ENCODE peak calls at places on chromosomes 3 and 15, in six cellular contexts. One of them, this sample, is unnamed.

GRCh38 chr3:4986611-4987373 is 7.6 kb downstream of the BHLHE40 start:
- DNase-seq in naive thymus-derived CD4-positive, alpha-beta T cell: peak; percentile 49
- DNase-seq in gastrocnemius medialis: peak; percentile 99
- DNase-seq in tibial artery: peak; percentile 99
- DNase-seq in neural progenitor cell: peak; percentile 96
- DNase-seq in small intestine: peak; percentile 95
- DNase-seq in this sample: peak; percentile 86

GRCh38 chr3:142319912-142320311 is 94.5 kb upstream of the GK5 start:
- DNase-seq in neural progenitor cell: no peak
- DNase-seq in small intestine: no peak
- DNase-seq in naive thymus-derived CD4-positive, alpha-beta T cell: no peak
- DNase-seq in gastrocnemius medialis: no peak
- DNase-seq in tibial artery: no peak
- DNase-seq in this sample: no peak

GRCh38 chr15:70198441-70199123 is 100.9 kb upstream of the TLE3 start:
- DNase-seq in small intestine: no peak
- DNase-seq in neural progenitor cell: no peak
- DNase-seq in tibial artery: no peak
- DNase-seq in gastrocnemius medialis: no peak
- DNase-seq in naive thymus-derived CD4-positive, alpha-beta T cell: no peak
- DNase-seq in this sample: no peak

GRCh38 chr3:27632431-27633223 is 89.5 kb downstream of the EOMES start:
- DNase-seq in naive thymus-derived CD4-positive, alpha-beta T cell: peak; percentile 56
- DNase-seq in neural progenitor cell: peak; percentile 71
- DNase-seq in gastrocnemius medialis: no peak
- DNase-seq in tibial artery: peak; percentile 71
- DNase-seq in small intestine: no peak
- DNase-seq in this sample: peak; percentile 51

GRCh38 chr3:32684029-32684799 is 774 bp upstream of the CNOT10 start:
- DNase-seq in naive thymus-derived CD4-positive, alpha-beta T cell: no peak
- DNase-seq in small intestine: peak; percentile 43
- DNase-seq in neural progenitor cell: no peak
- DNase-seq in gastrocnemius medialis: no peak
- DNase-seq in tibial artery: no peak
- DNase-seq in this sample: no peak

GRCh38 chr3:111923095-111923771 is 55.6 kb upstream of the ABHD10 start:
- DNase-seq in small intestine: no peak
- DNase-seq in gastrocnemius medialis: no peak
- DNase-seq in neural progenitor cell: no peak
- DNase-seq in naive thymus-derived CD4-positive, alpha-beta T cell: no peak
- DNase-seq in tibial artery: no peak
- DNase-seq in this sample: no peak

GRCh38 chr3:117010316-117010715 is 300.7 kb downstream of the TUSC7 start:
- DNase-seq in neural progenitor cell: no peak
- DNase-seq in small intestine: no peak
- DNase-seq in naive thymus-derived CD4-positive, alpha-beta T cell: no peak
- DNase-seq in gastrocnemius medialis: no peak
- DNase-seq in tibial artery: no peak
- DNase-seq in this sample: no peak

GRCh38 chr15:94844533-94845390 is 613.4 kb downstream of the MCTP2 start:
- DNase-seq in neural progenitor cell: peak; percentile 76
- DNase-seq in small intestine: peak; percentile 94
- DNase-seq in naive thymus-derived CD4-positive, alpha-beta T cell: no peak
- DNase-seq in tibial artery: peak; percentile 71
- DNase-seq in gastrocnemius medialis: peak; percentile 23
- DNase-seq in this sample: no peak

GRCh38 chr3:170991664-170992063 is 34.9 kb downstream of the SLC2A2 start:
- DNase-seq in gastrocnemius medialis: no peak
- DNase-seq in tibial artery: no peak
- DNase-seq in neural progenitor cell: no peak
- DNase-seq in naive thymus-derived CD4-positive, alpha-beta T cell: no peak
- DNase-seq in small intestine: no peak
- DNase-seq in this sample: no peak

GRCh38 chr15:98342911-98343310 is 305.4 kb upstream of the IGF1R start:
- DNase-seq in gastrocnemius medialis: no peak
- DNase-seq in tibial artery: no peak
- DNase-seq in naive thymus-derived CD4-positive, alpha-beta T cell: no peak
- DNase-seq in neural progenitor cell: no peak
- DNase-seq in small intestine: no peak
- DNase-seq in this sample: no peak

GRCh38 chr3:188407158-188407880 is 253.4 kb downstream of the LPP start:
- DNase-seq in neural progenitor cell: no peak
- DNase-seq in naive thymus-derived CD4-positive, alpha-beta T cell: no peak
- DNase-seq in gastrocnemius medialis: no peak
- DNase-seq in tibial artery: no peak
- DNase-seq in small intestine: no peak
- DNase-seq in this sample: no peak

GRCh38 chr15:95448531-95449210 is 881.8 kb upstream of the NR2F2 start:
- DNase-seq in gastrocnemius medialis: no peak
- DNase-seq in tibial artery: no peak
- DNase-seq in naive thymus-derived CD4-positive, alpha-beta T cell: no peak
- DNase-seq in neural progenitor cell: no peak
- DNase-seq in small intestine: no peak
- DNase-seq in this sample: no peak

DNA sequence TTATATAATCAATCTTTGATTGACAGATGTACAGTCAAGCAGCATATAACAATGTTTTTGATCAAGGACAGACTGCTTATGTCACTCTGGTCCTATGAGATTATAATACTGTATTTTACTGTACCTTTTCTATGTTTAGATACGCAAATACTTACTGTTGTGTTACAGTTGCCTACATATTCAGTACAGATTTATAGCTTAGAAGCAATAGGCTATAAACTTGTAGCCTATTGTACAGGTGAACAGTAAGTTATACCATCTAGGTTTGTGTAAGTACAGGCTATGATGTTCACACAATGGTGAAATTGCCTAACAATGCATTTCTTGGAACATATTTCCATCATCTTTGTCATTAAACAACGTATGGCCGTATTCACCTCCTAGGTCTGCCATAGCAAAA is 88.9 kb downstream of the EBLN2 start:
- DNase-seq in neural progenitor cell: no peak
- DNase-seq in naive thymus-derived CD4-positive, alpha-beta T cell: no peak
- DNase-seq in small intestine: no peak
- DNase-seq in tibial artery: no peak
- DNase-seq in gastrocnemius medialis: no peak
- DNase-seq in this sample: no peak
- H3K36me3 ChIP-seq in neural progenitor cell: no peaks in the 10 kb centered on the region
- H3K36me3 ChIP-seq in naive thymus-derived CD4-positive, alpha-beta T cell: no peaks in the 10 kb centered on the region
- H3K36me3 ChIP-seq in small intestine: no peaks in the 10 kb centered on the region
- H3K36me3 ChIP-seq in tibial artery: no peaks in the 10 kb centered on the region
- H3K36me3 ChIP-seq in gastrocnemius medialis: no peaks in the 10 kb centered on the region
- H3K36me3 ChIP-seq in this sample: no peaks in the 10 kb centered on the region

GRCh38 chr3:184316792-184317191 is 2.4 kb downstream of the EIF4G1 start:
- DNase-seq in gastrocnemius medialis: no peak
- DNase-seq in neural progenitor cell: no peak
- DNase-seq in small intestine: no peak
- DNase-seq in naive thymus-derived CD4-positive, alpha-beta T cell: no peak
- DNase-seq in tibial artery: no peak
- DNase-seq in this sample: no peak
- H3K36me3 ChIP-seq in gastrocnemius medialis: peaks cover 28% of the 10 kb centered on the region
- H3K36me3 ChIP-seq in neural progenitor cell: no peaks in the 10 kb centered on the region
- H3K36me3 ChIP-seq in small intestine: peaks cover 19% of the 10 kb centered on the region
- H3K36me3 ChIP-seq in naive thymus-derived CD4-positive, alpha-beta T cell: peaks cover 45% of the 10 kb centered on the region
- H3K36me3 ChIP-seq in tibial artery: peaks cover 15% of the 10 kb centered on the region
- H3K36me3 ChIP-seq in this sample: peaks cover 29% of the 10 kb centered on the region

GRCh38 chr3:24523988-24524727 is 29.5 kb upstream of the THRB start:
- DNase-seq in gastrocnemius medialis: no peak
- DNase-seq in small intestine: peak; percentile 96
- DNase-seq in tibial artery: no peak
- DNase-seq in naive thymus-derived CD4-positive, alpha-beta T cell: no peak
- DNase-seq in neural progenitor cell: no peak
- DNase-seq in this sample: no peak

GRCh38 chr3:24526640-24527237 is 32.1 kb upstream of the THRB start:
- DNase-seq in gastrocnemius medialis: no peak
- DNase-seq in naive thymus-derived CD4-positive, alpha-beta T cell: no peak
- DNase-seq in small intestine: no peak
- DNase-seq in neural progenitor cell: peak; percentile 14
- DNase-seq in tibial artery: no peak
- DNase-seq in this sample: no peak

GRCh38 chr3:24525022-24525421 is 30.4 kb upstream of the THRB start:
- DNase-seq in tibial artery: no peak
- DNase-seq in naive thymus-derived CD4-positive, alpha-beta T cell: no peak
- DNase-seq in small intestine: no peak
- DNase-seq in neural progenitor cell: no peak
- DNase-seq in gastrocnemius medialis: no peak
- DNase-seq in this sample: no peak

GRCh38 chr3:24523195-24523594 is 28.5 kb upstream of the THRB start:
- DNase-seq in neural progenitor cell: no peak
- DNase-seq in tibial artery: no peak
- DNase-seq in gastrocnemius medialis: no peak
- DNase-seq in naive thymus-derived CD4-positive, alpha-beta T cell: no peak
- DNase-seq in small intestine: no peak
- DNase-seq in this sample: no peak

GRCh38 chr3:24525557-24525956 is 30.9 kb upstream of the THRB start:
- DNase-seq in neural progenitor cell: no peak
- DNase-seq in tibial artery: no peak
- DNase-seq in small intestine: no peak
- DNase-seq in gastrocnemius medialis: no peak
- DNase-seq in naive thymus-derived CD4-positive, alpha-beta T cell: no peak
- DNase-seq in this sample: no peak
- H3K36me3 ChIP-seq in neural progenitor cell: no peaks in the 10 kb centered on the region
- H3K36me3 ChIP-seq in tibial artery: no peaks in the 10 kb centered on the region
- H3K36me3 ChIP-seq in small intestine: no peaks in the 10 kb centered on the region
- H3K36me3 ChIP-seq in gastrocnemius medialis: no peaks in the 10 kb centered on the region
- H3K36me3 ChIP-seq in naive thymus-derived CD4-positive, alpha-beta T cell: no peaks in the 10 kb centered on the region
- H3K36me3 ChIP-seq in this sample: no peaks in the 10 kb centered on the region

GRCh38 chr3:11305509-11305908 is 33.3 kb downstream of the ATG7 start:
- DNase-seq in neural progenitor cell: no peak
- DNase-seq in gastrocnemius medialis: no peak
- DNase-seq in naive thymus-derived CD4-positive, alpha-beta T cell: no peak
- DNase-seq in tibial artery: no peak
- DNase-seq in small intestine: no peak
- DNase-seq in this sample: no peak

GRCh38 chr3:11306815-11307589 is 34.8 kb downstream of the ATG7 start:
- DNase-seq in small intestine: peak; percentile 20
- DNase-seq in tibial artery: no peak
- DNase-seq in naive thymus-derived CD4-positive, alpha-beta T cell: no peak
- DNase-seq in gastrocnemius medialis: no peak
- DNase-seq in neural progenitor cell: no peak
- DNase-seq in this sample: no peak

GRCh38 chr3:11302444-11302843 is 30.2 kb downstream of the ATG7 start:
- DNase-seq in small intestine: no peak
- DNase-seq in tibial artery: no peak
- DNase-seq in naive thymus-derived CD4-positive, alpha-beta T cell: no peak
- DNase-seq in neural progenitor cell: no peak
- DNase-seq in gastrocnemius medialis: no peak
- DNase-seq in this sample: no peak

GRCh38 chr3:11300970-11301369 is 28.8 kb downstream of the ATG7 start:
- DNase-seq in gastrocnemius medialis: no peak
- DNase-seq in small intestine: peak; percentile 27
- DNase-seq in neural progenitor cell: no peak
- DNase-seq in naive thymus-derived CD4-positive, alpha-beta T cell: no peak
- DNase-seq in tibial artery: no peak
- DNase-seq in this sample: no peak

DNA sequence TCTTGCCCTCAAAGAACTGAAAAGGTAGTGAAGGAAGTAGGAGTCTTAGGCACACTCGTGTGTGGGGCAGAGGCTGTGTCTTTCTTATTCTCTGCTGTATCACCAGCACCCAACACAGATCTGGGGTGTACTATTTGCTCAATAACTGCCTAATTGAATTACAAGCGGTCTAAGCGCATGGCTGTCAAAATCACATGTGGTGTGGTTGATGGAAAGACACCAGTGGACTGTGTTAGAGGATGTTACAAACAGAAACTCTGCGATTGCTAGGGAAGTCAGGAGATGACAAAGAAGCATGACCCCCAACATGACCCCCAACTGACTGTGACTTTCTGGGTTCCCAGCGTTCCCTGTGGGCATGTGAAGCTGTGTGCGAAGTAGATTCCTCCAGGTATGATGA is 32.0 kb downstream of the ATG7 start:
- DNase-seq in gastrocnemius medialis: no peak
- DNase-seq in naive thymus-derived CD4-positive, alpha-beta T cell: no peak
- DNase-seq in small intestine: no peak
- DNase-seq in tibial artery: no peak
- DNase-seq in neural progenitor cell: no peak
- DNase-seq in this sample: no peak
- H3K36me3 ChIP-seq in gastrocnemius medialis: peaks cover 51% of the 10 kb centered on the region
- H3K36me3 ChIP-seq in naive thymus-derived CD4-positive, alpha-beta T cell: peaks cover 81% of the 10 kb centered on the region
- H3K36me3 ChIP-seq in small intestine: peaks cover 21% of the 10 kb centered on the region
- H3K36me3 ChIP-seq in tibial artery: peaks cover 42% of the 10 kb centered on the region
- H3K36me3 ChIP-seq in neural progenitor cell: no peaks in the 10 kb centered on the region
- H3K36me3 ChIP-seq in this sample: peaks cover 14% of the 10 kb centered on the region

DNA sequence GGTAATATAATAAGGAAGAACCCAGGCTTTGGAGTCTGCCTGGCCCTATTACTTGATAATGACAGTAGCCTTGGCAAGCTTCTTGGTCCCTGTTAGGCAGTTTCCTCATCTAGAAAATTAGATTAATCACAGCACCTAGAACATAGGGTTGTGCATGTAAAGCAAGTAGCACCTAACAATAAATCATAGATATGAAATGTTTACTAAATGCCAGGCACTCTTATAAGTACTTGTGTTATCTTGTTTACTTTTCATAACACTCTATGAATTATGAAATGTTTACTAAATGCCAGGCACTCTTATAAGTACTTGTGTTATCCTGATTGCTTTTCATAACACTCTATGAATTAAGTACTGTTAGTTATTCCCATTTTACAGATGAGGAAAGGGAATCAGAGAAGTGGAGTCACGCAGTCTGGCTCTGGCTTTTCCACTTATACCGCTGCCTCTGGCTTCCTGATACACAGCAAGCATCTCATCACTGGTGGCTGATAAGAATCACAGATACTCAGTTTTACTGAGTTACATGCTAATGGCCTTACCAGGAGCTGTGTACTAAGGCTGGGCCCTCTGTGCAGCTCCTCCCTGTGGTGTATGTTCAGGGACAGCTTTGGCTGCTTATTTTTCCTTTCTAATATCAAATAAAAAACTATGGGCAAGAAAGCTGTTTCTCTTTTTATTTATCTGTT is 123.4 kb downstream of the FEZF2 start:
- DNase-seq in tibial artery: no peak
- DNase-seq in gastrocnemius medialis: no peak
- DNase-seq in small intestine: no peak
- DNase-seq in neural progenitor cell: no peak
- DNase-seq in naive thymus-derived CD4-positive, alpha-beta T cell: no peak
- DNase-seq in this sample: no peak
- H3K36me3 ChIP-seq in tibial artery: no peaks in the 10 kb centered on the region
- H3K36me3 ChIP-seq in gastrocnemius medialis: no peaks in the 10 kb centered on the region
- H3K36me3 ChIP-seq in small intestine: no peaks in the 10 kb centered on the region
- H3K36me3 ChIP-seq in neural progenitor cell: no peaks in the 10 kb centered on the region
- H3K36me3 ChIP-seq in naive thymus-derived CD4-positive, alpha-beta T cell: no peaks in the 10 kb centered on the region
- H3K36me3 ChIP-seq in this sample: no peaks in the 10 kb centered on the region

DNA sequence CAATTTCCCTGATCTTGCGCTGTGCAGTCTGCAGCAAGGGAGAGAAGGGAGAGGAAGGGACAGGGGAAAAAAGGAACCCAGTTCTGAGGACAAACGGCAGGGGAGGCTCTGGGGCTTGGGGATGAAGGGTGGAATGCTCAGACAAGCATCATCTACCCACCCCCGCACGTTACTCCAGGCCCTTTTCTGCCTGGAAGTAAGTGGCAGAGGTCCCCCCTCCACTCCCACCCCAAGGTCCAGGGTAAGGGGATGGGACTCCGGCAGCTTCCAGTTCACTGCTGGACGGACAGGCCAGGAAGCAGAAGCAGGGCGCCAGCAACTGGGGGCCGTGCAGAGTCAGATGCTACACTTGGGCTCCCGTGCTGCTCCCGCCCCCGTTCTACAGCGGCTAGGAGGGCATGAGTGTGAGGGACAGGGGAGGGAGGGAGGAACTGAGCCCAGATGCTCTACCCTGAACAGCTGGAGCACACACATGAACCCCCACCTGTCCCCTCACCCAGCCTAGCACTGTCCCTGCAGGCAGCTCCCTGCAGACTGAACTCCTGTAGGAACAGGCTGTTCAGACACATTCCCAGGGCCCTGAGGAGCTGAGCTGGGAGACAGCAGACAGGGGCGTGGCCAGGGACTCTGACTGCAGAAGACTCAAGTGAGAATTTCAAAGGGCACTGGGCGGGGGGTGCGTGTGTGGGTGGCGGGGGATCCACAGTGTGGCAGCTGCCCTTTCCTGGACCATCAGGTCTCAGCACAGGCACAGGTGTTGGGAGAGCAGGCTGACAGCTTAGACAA is 59.7 kb downstream of the SENP2 start:
- DNase-seq in small intestine: no peak
- DNase-seq in gastrocnemius medialis: no peak
- DNase-seq in tibial artery: no peak
- DNase-seq in neural progenitor cell: peak; percentile 48
- DNase-seq in naive thymus-derived CD4-positive, alpha-beta T cell: no peak
- DNase-seq in this sample: no peak
- H3K36me3 ChIP-seq in small intestine: peaks cover 5% of the 10 kb centered on the region
- H3K36me3 ChIP-seq in gastrocnemius medialis: no peaks in the 10 kb centered on the region
- H3K36me3 ChIP-seq in tibial artery: no peaks in the 10 kb centered on the region
- H3K36me3 ChIP-seq in neural progenitor cell: no peaks in the 10 kb centered on the region
- H3K36me3 ChIP-seq in naive thymus-derived CD4-positive, alpha-beta T cell: no peaks in the 10 kb centered on the region
- H3K36me3 ChIP-seq in this sample: no peaks in the 10 kb centered on the region

This sample was measured in GM06990.